ENCODE peak calls at places on chromosome 14, in five cellular contexts. R is cardiac muscle cell, H is GM12878, G is Panc1, P is pancreas. O is an unnamed sample.

GRCh38 chr14:66974397-66975025 is 214.7 kb upstream of the GARIN2 start:
- DNase-seq in P (no peak), G (no peak), H (no peak), R (peak), O (no peak)

GRCh38 chr14:69038449-69039286 is 59.6 kb upstream of the ACTN1 start:
- DNase-seq in R (no peak), H (no peak), P (no peak), G (no peak), O (no peak)

GRCh38 chr14:44979740-44980346 is 17.9 kb downstream of the TOGARAM1 start:
- DNase-seq in R (no peak), P (peak), G (no peak), H (no peak), O (no peak)

GRCh38 chr14:31125231-31125630 is 82.4 kb downstream of the HECTD1 start:
- DNase-seq in H (no peak), P (no peak), R (no peak), G (no peak), O (no peak)

GRCh38 chr14:24071836-24072420 is 566 bp downstream of the CPNE6 start:
- DNase-seq in P (no peak), G (no peak), H (no peak), R (no peak), O (peak)

GRCh38 chr14:91283666-91284065 is 39.2 kb upstream of the GPR68 start:
- DNase-seq in P (no peak), R (no peak), H (no peak), G (no peak), O (no peak)

GRCh38 chr14:99281396-99281795 is 9.4 kb upstream of the BCL11B start:
- DNase-seq in R (no peak), P (no peak), G (no peak), H (no peak), O (no peak)

GRCh38 chr14:86038401-86038985 is 508.5 kb downstream of the FLRT2 start:
- DNase-seq in R (peak), H (no peak), P (peak), G (no peak), O (no peak)

GRCh38 chr14:92397839-92398564 is 75.0 kb downstream of the SLC24A4 start:
- DNase-seq in P (no peak), G (no peak), R (no peak), H (no peak), O (no peak)

GRCh38 chr14:63459738-63460137 is 83.4 kb downstream of the PPP2R5E start:
- DNase-seq in H (no peak), R (no peak), G (no peak), P (no peak), O (no peak)

GRCh38 chr14:32728957-32729356 is 209.7 kb upstream of the NPAS3 start:
- DNase-seq in R (no peak), H (no peak), G (no peak), P (no peak), O (no peak)

GRCh38 chr14:102140027-102140749 is 491 bp downstream of the WDR20 start:
- DNase-seq in H (no peak), R (peak), G (no peak), P (peak), O (no peak)

GRCh38 chr14:79580908-79581307 is 630.4 kb downstream of the DIO2 start:
- DNase-seq in G (no peak), H (no peak), P (no peak), R (peak), O (no peak)

GRCh38 chr14:23386999-23387398 is 10.2 kb downstream of the CMTM5 start:
- DNase-seq in P (no peak), G (no peak), H (no peak), R (no peak), O (no peak)

GRCh38 chr14:24274101-24274543 is 2.7 kb upstream of the RABGGTA start:
- DNase-seq in P (peak), R (no peak), H (peak), G (no peak), O (peak)

GRCh38 chr14:23695220-23695999 is 59.2 kb downstream of the DHRS2 start:
- DNase-seq in H (no peak), R (peak), P (no peak), G (no peak), O (no peak)

GRCh38 chr14:83096092-83096491 is 1562.4 kb upstream of the SEL1L start:
- DNase-seq in R (no peak), G (no peak), H (no peak), P (no peak), O (no peak)

GRCh38 chr14:103172921-103173320 is 49.7 kb downstream of the TNFAIP2 start:
- DNase-seq in R (no peak), G (no peak), H (no peak), P (no peak), O (no peak)

GRCh38 chr14:20630340-20631022 is 11.0 kb downstream of the OR6S1 start:
- DNase-seq in R (peak), P (no peak), H (no peak), G (peak), O (no peak)

GRCh38 chr14:38143170-38143569 is 64.5 kb upstream of the SSTR1 start:
- DNase-seq in P (no peak), R (no peak), G (no peak), H (no peak), O (no peak)

GRCh38 chr14:98711453-98711852 is 560.5 kb downstream of the BCL11B start:
- DNase-seq in G (no peak), R (no peak), P (no peak), H (no peak), O (no peak)

GRCh38 chr14:33052899-33053400 is 114.3 kb downstream of the NPAS3 start:
- DNase-seq in H (no peak), P (no peak), G (no peak), R (no peak), O (no peak)

GRCh38 chr14:89500303-89500702 is 83.3 kb upstream of the FOXN3 start:
- DNase-seq in H (no peak), P (no peak), G (no peak), R (no peak), O (no peak)

GRCh38 chr14:35285991-35286564 is 6.1 kb upstream of the PSMA6 start:
- DNase-seq in R (no peak), H (no peak), G (no peak), P (no peak), O (no peak)

GRCh38 chr14:103177376-103177775 is 54.1 kb downstream of the TNFAIP2 start:
- DNase-seq in G (no peak), R (no peak), P (no peak), H (no peak), O (no peak)

GRCh38 chr14:36874396-36875138 is 212.9 kb downstream of the PAX9 start:
- DNase-seq in R (no peak), G (no peak), H (no peak), P (no peak), O (no peak)

GRCh38 chr14:68043752-68044151 is 224.2 kb downstream of the RAD51B start:
- DNase-seq in G (no peak), P (no peak), H (no peak), R (no peak), O (no peak)

GRCh38 chr14:65444230-65444629 is 31.7 kb downstream of the FUT8 start:
- DNase-seq in R (no peak), G (no peak), H (no peak), P (no peak), O (no peak)

GRCh38 chr14:59213368-59214315 is 25.2 kb downstream of the DAAM1 start:
- DNase-seq in H (no peak), P (no peak), G (no peak), R (no peak), O (no peak)

GRCh38 chr14:41604793-41605534 is 1.7 kb upstream of the LRFN5 start:
- DNase-seq in P (peak), H (no peak), R (peak), G (no peak), O (peak)

GRCh38 chr14:50094056-50094455 is 22.3 kb downstream of the VCPKMT start:
- DNase-seq in P (no peak), H (no peak), R (no peak), G (no peak), O (no peak)

GRCh38 chr14:34911209-34912150 is 36.3 kb upstream of the BAZ1A start:
- DNase-seq in G (no peak), R (peak), P (no peak), H (no peak), O (no peak)

GRCh38 chr14:91417983-91418386 is 365 bp upstream of the CCDC88C start:
- DNase-seq in H (no peak), P (peak), G (no peak), R (no peak), O (no peak)

GRCh38 chr14:67480011-67480410 is 8.5 kb downstream of the TMEM229B start:
- DNase-seq in R (peak), G (no peak), P (no peak), H (no peak), O (no peak)

DNA sequence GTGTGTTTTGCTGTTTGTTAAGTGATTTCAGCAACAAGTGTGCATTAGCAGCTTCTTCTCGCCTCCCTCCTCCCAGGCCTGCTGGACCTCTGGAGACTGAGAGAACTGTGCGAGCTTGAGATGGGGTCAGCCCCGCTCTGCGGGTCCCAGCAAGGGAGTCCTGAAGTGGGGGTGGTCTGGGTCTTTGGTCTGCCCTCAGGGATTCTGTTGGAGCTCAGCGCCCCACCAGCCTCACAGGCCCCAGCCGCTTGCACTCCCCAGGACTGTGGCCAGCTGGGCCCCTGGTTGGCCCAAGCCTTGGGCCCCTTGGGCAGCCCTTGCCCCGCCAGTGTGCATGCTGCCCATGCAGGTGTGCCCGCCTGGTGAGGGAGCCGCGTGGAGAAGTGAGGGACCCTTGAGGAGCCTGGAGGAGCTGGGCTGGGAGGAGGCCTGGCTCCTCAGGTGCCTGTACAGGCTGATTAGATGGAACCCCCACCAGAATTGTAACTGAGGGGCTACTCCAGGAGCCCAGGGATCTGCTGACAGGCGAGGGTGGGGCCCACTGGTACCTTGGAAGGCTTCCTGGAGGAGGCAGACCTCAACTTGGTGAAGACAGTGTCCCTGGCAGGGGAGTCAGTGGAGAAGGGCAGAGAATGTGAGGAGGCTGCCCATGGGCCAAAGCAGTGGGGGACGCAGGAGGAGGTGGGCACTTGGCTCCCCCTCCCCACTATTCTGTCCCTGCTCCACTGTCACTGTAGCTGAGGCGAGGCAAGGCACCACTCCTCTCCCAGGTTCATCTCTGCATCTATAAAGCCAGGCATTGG is 56.7 kb downstream of the BEGAIN start:
- DNase-seq in R (no peak), G (no peak), P (peak), H (no peak), O (no peak)
- H3K27ac ChIP-seq in R (no peak), G (no peak), P (no peak), H (no peak), O (no peak)

GRCh38 chr14:56809262-56810215 is 740 bp downstream of the OTX2 start:
- DNase-seq in G (no peak), P (no peak), H (no peak), R (no peak), O (no peak)
- H3K27ac ChIP-seq in G (no peak), P (no peak), H (no peak), R (no peak), O (no peak)

GRCh38 chr14:73238262-73238852 is 1.1 kb downstream of the PAPLN start:
- DNase-seq in G (no peak), R (no peak), P (no peak), H (no peak), O (no peak)

GRCh38 chr14:73237219-73237785 is at the start of gene PAPLN:
- DNase-seq in R (peak), G (no peak), P (peak), H (no peak), O (no peak)

GRCh38 chr14:73238941-73239340 is 1.6 kb downstream of the PAPLN start:
- DNase-seq in P (no peak), G (no peak), R (no peak), H (no peak), O (no peak)

GRCh38 chr14:73236752-73237218 is 521 bp upstream of the PAPLN start:
- DNase-seq in H (no peak), R (no peak), P (no peak), G (no peak), O (no peak)

DNA sequence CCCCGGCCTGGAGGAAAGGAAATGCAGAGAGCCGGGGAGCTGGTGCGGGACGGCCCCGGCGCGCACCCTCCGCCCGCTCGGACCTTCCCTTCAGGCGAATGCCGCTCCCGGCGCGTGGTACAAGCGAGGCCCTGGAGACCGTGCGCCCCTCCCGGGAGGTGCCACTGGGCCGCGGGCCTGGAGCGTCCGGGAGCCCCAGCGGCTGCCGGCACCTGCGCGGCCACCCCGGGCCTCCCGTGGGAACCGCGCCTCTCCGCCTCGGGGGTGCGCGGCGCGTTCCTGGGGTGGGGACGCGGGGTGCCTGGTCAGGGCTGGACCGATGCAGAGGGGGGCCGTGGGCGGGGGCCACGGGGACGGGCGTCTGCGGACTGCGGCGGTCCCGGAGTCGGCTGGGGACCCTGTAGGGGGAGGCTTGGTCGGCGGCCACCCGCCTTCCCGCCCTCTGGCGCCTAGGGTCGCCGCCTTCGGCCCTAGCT is 518 bp downstream of the PAPLN start:
- DNase-seq in H (no peak), R (peak), G (no peak), P (no peak), O (no peak)
- H3K27ac ChIP-seq in H (no peak), R (no peak), G (peak), P (no peak), O (peak)

DNA sequence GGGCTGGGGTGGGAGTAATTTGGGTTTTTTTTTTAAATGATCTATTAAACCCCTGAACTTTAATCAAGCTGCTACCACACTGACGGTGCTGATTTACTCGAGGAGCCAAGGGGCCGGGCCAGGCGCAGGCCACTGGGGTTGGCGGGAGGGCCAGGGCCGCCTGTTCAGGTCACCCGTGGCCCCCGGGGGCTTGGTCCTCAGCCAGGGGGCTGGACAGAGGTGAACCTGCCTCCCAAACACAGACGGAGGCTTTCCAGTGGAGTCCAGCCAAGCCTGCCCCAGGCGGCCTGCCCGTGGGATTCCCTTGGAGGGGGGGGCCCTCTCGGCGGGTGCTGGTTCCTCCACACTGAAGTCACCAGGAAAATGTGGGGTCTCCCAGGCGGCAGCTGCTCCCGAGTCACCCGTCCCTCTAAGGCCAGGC is 167.0 kb upstream of the GSC start:
- DNase-seq in R (no peak), P (peak), G (no peak), H (no peak), O (peak)
- H3K27ac ChIP-seq in R (no peak), P (peak), G (no peak), H (no peak), O (peak)

DNA sequence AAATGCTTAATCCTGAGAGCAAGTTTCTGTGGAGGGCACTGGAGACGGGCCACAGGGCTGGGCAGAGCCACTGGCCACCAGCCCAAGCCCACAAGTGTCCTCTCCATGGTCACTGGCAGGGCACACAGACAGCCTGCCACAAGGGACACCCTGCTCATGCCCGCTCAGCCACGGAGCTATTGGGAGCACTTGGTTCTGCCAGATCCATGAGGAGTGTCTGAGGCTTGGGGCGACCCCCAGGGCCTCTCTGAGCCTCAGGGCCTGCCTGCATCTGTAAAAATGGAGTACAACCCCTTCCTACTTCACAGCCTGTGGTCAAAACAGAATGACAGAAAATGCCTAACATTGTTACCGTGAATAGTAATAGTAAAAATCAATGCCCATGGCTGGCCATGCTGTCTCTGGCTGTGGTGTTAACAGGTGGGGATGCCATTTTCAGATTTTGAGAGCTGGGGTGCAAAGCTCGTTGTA is 3.2 kb downstream of the PGF start:
- DNase-seq in R (no peak), H (no peak), G (no peak), P (no peak), O (no peak)
- H3K27ac ChIP-seq in R (no peak), H (no peak), G (no peak), P (no peak), O (no peak)

O was measured in caudate nucleus.